ENCODE peak calls at places on chromosomes 11 and 22, in six cellular contexts. Z is HCT116, L is IMR-90, U is ovary, W is prostate gland, P is Peyer's patch. J is an unnamed sample.
A peak's percentile ranks its signal among the peaks of the same experiment; 100 is the strongest.

GRCh38 chr11:13051257-13051656 is 42.1 kb downstream of the RASSF10 start:
- DNase-seq in Z (no peak), L (no peak), U (no peak), W (no peak), P (no peak), J (no peak)

GRCh38 chr11:130313383-130314183 is 1.1 kb downstream of the ZBTB44 start:
- DNase-seq in Z (no peak), L (peak; percentile 3), U (no peak), W (no peak), P (no peak), J (peak; percentile 45)

GRCh38 chr11:110186867-110187266 is 93.7 kb downstream of the ZC3H12C start:
- DNase-seq in Z (no peak), L (no peak), U (no peak), W (no peak), P (no peak), J (no peak)

GRCh38 chr11:33722579-33723234 is 13.5 kb downstream of the CD59 start:
- DNase-seq in Z (no peak), L (peak; percentile 80), U (no peak), W (no peak), P (no peak), J (peak; percentile 33)

GRCh38 chr11:126719740-126720139 is 280.8 kb downstream of the KIRREL3 start:
- DNase-seq in Z (no peak), L (no peak), U (no peak), W (no peak), P (no peak), J (no peak)

GRCh38 chr11:18046116-18046777 is at the start of gene TPH1:
- DNase-seq in Z (no peak), L (peak; percentile 36), U (peak; percentile 56), W (peak; percentile 18), P (peak; percentile 49), J (peak; percentile 22)

GRCh38 chr22:20422965-20423635 is 14.5 kb downstream of the SCARF2 start:
- DNase-seq in Z (no peak), L (no peak), U (peak; percentile 53), W (no peak), P (no peak), J (no peak)

GRCh38 chr11:70525006-70525405 is 126.7 kb downstream of the CTTN start:
- DNase-seq in Z (no peak), L (no peak), U (no peak), W (peak; percentile 80), P (no peak), J (no peak)

GRCh38 chr11:15166204-15166603 is 51.5 kb downstream of the INSC start:
- DNase-seq in Z (no peak), L (no peak), U (no peak), W (no peak), P (no peak), J (no peak)

GRCh38 chr11:45045692-45046471 is 95.2 kb upstream of the TP53I11 start:
- DNase-seq in Z (peak; percentile 6), L (peak; percentile 50), U (no peak), W (no peak), P (peak; percentile 60), J (no peak)

GRCh38 chr11:44619931-44620725 is 54.7 kb downstream of the CD82 start:
- DNase-seq in Z (no peak), L (no peak), U (peak; percentile 15), W (no peak), P (peak; percentile 39), J (no peak)

GRCh38 chr11:75471134-75471943 is 38.3 kb upstream of the KLHL35 start:
- DNase-seq in Z (no peak), L (no peak), U (no peak), W (no peak), P (no peak), J (no peak)

GRCh38 chr22:46251266-46251665 is 1.2 kb upstream of the CDPF1 start:
- DNase-seq in Z (no peak), L (no peak), U (no peak), W (no peak), P (no peak), J (peak; percentile 42)

GRCh38 chr11:35235498-35235897 is 96.5 kb downstream of the CD44 start:
- DNase-seq in Z (no peak), L (no peak), U (no peak), W (no peak), P (no peak), J (no peak)

GRCh38 chr11:71129624-71130023 is 122.8 kb downstream of the SHANK2 start:
- DNase-seq in Z (no peak), L (no peak), U (no peak), W (no peak), P (no peak), J (no peak)

GRCh38 chr11:60756307-60757032 is at the start of gene MS4A15:
- DNase-seq in Z (peak; percentile 29), L (no peak), U (no peak), W (no peak), P (peak; percentile 56), J (peak; percentile 9)

GRCh38 chr11:134581121-134581626 is 169.1 kb upstream of the B3GAT1 start:
- DNase-seq in Z (no peak), L (no peak), U (no peak), W (no peak), P (no peak), J (no peak)

GRCh38 chr11:98587884-98588283 is 432.9 kb upstream of the CNTN5 start:
- DNase-seq in Z (no peak), L (no peak), U (no peak), W (no peak), P (no peak), J (no peak)

GRCh38 chr11:12787847-12788246 is 113.6 kb downstream of the TEAD1 start:
- DNase-seq in Z (no peak), L (peak; percentile 90), U (no peak), W (no peak), P (no peak), J (no peak)

GRCh38 chr11:16977136-16978020 is 36.8 kb downstream of the PLEKHA7 start:
- DNase-seq in Z (no peak), L (no peak), U (no peak), W (no peak), P (no peak), J (no peak)

GRCh38 chr11:15987044-15987443 is 369.3 kb downstream of the SOX6 start:
- DNase-seq in Z (no peak), L (peak; percentile 75), U (no peak), W (no peak), P (no peak), J (no peak)

GRCh38 chr11:9753031-9753430 is 89.2 kb downstream of the SWAP70 start:
- DNase-seq in Z (no peak), L (peak; percentile 83), U (no peak), W (no peak), P (no peak), J (no peak)

GRCh38 chr11:59787816-59788215 is 22.8 kb downstream of the MRPL16 start:
- DNase-seq in Z (no peak), L (peak; percentile 73), U (no peak), W (no peak), P (no peak), J (no peak)

DNA sequence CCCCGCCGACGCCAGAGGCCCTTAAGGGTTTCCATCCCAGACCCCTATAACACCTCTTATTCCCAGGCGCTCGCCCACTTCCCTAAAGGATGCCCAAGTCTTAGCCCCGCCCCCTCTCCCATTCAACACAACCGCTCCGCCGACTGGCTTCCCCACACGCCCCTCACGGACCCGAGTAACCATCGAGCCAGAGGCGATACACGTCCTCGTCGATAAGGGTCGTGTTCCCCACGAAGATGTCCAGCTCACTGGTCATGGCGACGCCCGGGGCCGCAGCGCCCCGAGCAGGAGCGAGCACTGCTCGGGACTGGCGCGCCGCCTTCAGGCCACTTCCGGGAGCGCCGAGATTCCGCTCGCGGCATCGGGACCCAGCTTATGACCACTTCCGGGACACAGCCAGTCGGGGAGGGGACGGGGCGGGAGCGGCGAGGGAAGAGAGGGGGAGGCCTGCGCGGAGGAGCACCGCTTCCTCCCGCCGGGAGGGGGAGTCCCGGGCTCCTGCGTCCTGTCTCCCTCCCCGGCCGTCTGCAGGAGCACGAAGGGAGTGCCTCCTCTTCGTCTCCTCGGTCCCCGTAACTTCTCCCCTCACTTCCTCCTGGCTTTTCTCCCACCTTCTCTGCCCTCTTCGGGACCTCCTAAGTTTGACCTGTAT is at the start of gene FIBP:
- DNase-seq in Z (peak; percentile 91), L (peak; percentile 96), U (peak; percentile 98), W (peak; percentile 97), P (peak; percentile 98), J (peak; percentile 99)
- TF ChIP-seq POLR2A in Z (peak; percentile 63), L (peak; percentile 65), U (peak; percentile 92), W (peak; percentile 80), P (peak; percentile 90), J (peak; percentile 86)

DNA sequence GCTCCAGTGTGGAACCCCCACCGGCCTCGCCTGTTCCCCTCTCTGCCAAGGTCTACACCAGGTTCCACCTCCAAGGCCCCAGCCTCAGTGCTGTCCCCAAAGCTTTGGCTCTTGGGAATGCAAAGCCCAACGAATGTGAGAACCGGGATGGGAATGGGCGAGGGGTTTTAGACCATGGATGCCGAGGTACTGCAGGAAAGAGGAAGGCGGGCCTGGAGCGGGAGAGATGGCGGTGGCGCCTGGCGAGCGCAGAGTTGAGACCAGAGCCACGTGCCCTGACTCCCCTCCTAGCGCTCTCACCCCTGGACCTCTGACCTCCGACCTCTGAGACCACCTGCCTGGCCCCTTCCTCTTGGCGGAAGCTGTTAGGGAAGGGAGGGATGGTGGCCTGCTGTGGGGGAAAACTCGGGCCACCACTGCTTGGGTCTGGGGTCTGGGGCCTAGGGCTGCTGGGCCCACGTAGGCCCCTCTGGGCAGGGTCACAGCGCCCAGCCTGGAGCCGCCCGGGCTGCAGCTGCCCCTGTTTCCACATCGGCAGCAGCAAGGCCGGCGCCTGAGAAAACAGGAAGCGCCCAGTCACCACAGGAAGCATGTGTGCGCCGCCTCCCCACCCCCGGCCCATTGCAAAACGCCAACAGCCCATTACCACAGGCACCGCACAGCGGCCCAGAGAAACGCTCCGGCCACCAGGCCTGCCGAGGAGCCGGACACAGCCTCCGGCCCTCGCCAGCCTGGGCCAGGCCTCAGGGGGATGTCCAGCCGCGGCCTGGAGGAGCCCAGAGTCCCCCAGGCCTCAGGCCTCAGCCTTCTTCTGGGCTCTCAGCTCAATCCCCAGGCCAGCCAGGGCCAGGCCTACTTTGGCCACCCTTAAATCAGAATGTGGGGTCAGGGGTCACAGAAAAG is 13.8 kb upstream of the SLC39A13 start:
- DNase-seq in Z (no peak), L (peak; percentile 20), U (peak; percentile 18), W (no peak), P (peak; percentile 87), J (peak; percentile 39)
- TF ChIP-seq POLR2A in Z (no peak), L (no peak), U (no peak), W (no peak), P (no peak), J (no peak)

DNA sequence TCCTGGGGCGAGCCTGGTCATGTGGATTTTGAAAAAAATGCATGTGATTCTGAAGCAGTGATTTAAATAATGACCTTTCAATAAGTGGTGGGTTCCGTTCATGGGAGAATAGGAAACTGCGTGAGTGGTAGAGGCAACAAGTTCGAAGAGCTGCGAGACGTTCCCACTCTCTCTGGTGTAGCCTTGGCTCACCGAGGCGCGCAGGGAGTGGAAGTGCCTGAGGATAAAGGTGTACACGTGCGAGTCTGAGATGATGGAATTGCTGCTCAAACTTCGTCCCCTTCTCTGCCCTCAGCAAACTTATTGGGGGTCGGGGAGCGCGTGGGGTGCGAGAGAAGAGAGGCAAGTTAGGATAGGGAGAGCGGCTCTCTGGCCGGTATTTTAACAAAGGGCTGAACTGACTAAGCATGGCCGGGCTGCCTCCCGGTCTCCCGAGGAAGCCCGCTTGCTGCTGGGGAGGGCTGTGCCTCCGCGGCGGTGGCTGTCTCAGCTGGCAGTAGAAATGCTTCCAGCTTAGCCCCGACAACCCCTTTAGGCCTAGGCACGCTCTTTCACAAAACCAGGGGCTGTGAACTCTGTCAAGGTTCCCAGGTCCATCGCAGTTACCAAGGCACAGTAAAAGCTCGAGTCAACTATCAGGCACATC is 870 bp upstream of the STT3A start:
- DNase-seq in Z (no peak), L (peak; percentile 13), U (peak; percentile 63), W (peak; percentile 22), P (peak; percentile 63), J (peak; percentile 76)
- TF ChIP-seq POLR2A in Z (no peak), L (peak; percentile 63), U (no peak), W (no peak), P (no peak), J (no peak)

GRCh38 chr11:111878766-111879636 is at the start of the genes CFAP68 and FDXACB1:
- DNase-seq in Z (peak; percentile 98), L (peak; percentile 97), U (peak; percentile 97), W (peak; percentile 98), P (peak; percentile 98), J (peak; percentile 98)
- TF ChIP-seq POLR2A in Z (peak; percentile 74), L (peak; percentile 34), U (peak; percentile 88), W (peak; percentile 30), P (peak; percentile 20), J (peak; percentile 89)

J was measured in erythroblast.